ENCODE peak calls at places on chromosomes 12 and 14, in seven cellular contexts. A, R, D, I, Y, X and G are unnamed samples.

GRCh38 chr12:99935608-99936007 is 49.1 kb downstream of the ANKS1B start:
- DNase-seq in R (no peak), A (no peak), D (no peak), X (no peak), I (no peak), Y (no peak), G (no peak)

GRCh38 chr12:107990325-107990724 is 138.8 kb upstream of the WSCD2 start:
- DNase-seq in X (peak; percentile 66), R (no peak), A (peak; percentile 27), I (no peak), D (peak; percentile 21), Y (peak; percentile 68), G (peak; percentile 11)

GRCh38 chr14:100736269-100737180 is 9.8 kb downstream of the DLK1 start:
- DNase-seq in I (no peak), R (no peak), Y (no peak), D (no peak), X (no peak), A (no peak), G (no peak)

GRCh38 chr12:52258335-52258901 is 16.0 kb upstream of the KRT86 start:
- DNase-seq in I (no peak), R (no peak), A (no peak), Y (peak; percentile 21), D (no peak), X (peak; percentile 50), G (peak; percentile 25)

GRCh38 chr12:104006929-104007328 is 41.3 kb downstream of the TDG start:
- DNase-seq in D (no peak), I (no peak), X (no peak), R (no peak), Y (no peak), A (no peak), G (no peak)

GRCh38 chr14:64060199-64060545 is 207.4 kb downstream of the SYNE2 start:
- DNase-seq in X (no peak), A (no peak), R (no peak), D (no peak), I (no peak), Y (no peak), G (peak; percentile 11)

GRCh38 chr12:18217981-18218380 is 43.3 kb upstream of the PIK3C2G start:
- DNase-seq in A (no peak), X (no peak), R (no peak), Y (no peak), I (no peak), D (no peak), G (no peak)

GRCh38 chr12:94640134-94640928 is 10.0 kb downstream of the TMCC3 start:
- DNase-seq in A (no peak), D (no peak), X (no peak), I (no peak), Y (no peak), R (no peak), G (no peak)

GRCh38 chr12:68805592-68806120 is 2.3 kb upstream of the MDM2 start:
- DNase-seq in X (no peak), R (no peak), D (no peak), A (no peak), Y (no peak), I (no peak), G (no peak)
- H3K27ac ChIP-seq in X (no peak overlapping the region), R (no peak overlapping the region), D (no peak overlapping the region), A (no peak overlapping the region), Y (no peak overlapping the region), I (no peak overlapping the region), G (no peak overlapping the region)

GRCh38 chr14:91402278-91403068 is 15.1 kb downstream of the CCDC88C start:
- DNase-seq in Y (no peak), X (peak; percentile 58), I (no peak), D (peak; percentile 49), A (peak; percentile 61), R (no peak), G (peak; percentile 89)
- H3K4me3 ChIP-seq in Y (no peak overlapping the region), X (no peak overlapping the region), I (no peak overlapping the region), D (peak overlapping the region; percentile 40), A (no peak overlapping the region), R (no peak overlapping the region), G (no peak overlapping the region)

DNA sequence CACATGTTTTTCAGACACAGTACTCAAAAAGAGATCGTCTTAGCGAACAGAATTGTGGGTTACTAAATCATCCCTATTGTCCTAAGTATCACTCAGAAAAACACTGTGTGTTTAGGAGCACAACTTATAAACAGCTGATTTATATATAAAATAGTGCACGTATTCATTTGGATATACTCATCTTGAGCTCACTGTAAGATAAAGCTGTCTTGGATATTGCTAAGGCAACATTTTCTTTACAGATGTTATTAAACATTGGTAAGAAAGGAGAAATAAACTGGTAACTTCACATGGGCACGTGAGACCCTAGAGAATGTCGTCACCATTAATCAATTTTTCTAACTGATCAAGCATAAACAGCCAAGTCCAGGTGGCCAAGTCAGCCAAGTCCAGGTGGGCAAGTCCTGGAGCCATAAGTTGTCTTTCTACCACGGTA is 1.7 kb downstream of the PAWR start:
- DNase-seq in D (no peak), X (no peak), A (no peak), I (no peak), R (no peak), Y (no peak), G (no peak)
- H3K27ac ChIP-seq in D (no peak overlapping the region), X (peak overlapping the region; percentile 97), A (peak overlapping the region; percentile 86), I (peak overlapping the region; percentile 94), R (peak overlapping the region; percentile 91), Y (no peak overlapping the region), G (peak overlapping the region; percentile 86)

GRCh38 chr12:948238-948637 is 1.3 kb downstream of the RAD52 start:
- DNase-seq in Y (no peak), X (no peak), A (no peak), D (no peak), I (no peak), R (no peak), G (peak; percentile 81)
- H3K4me3 ChIP-seq in Y (peak overlapping the region; percentile 74), X (peak overlapping the region; percentile 61), A (no peak overlapping the region), D (peak overlapping the region; percentile 97), I (peak overlapping the region; percentile 66), R (peak overlapping the region; percentile 53), G (peak overlapping the region; percentile 90)

GRCh38 chr14:24300326-24300980 is 803 bp downstream of the NOP9 start:
- DNase-seq in X (no peak), D (no peak), R (no peak), A (no peak), Y (no peak), I (no peak), G (no peak)
- H3K27ac ChIP-seq in X (peak overlapping the region; percentile 88), D (peak overlapping the region; percentile 79), R (peak overlapping the region; percentile 97), A (no peak overlapping the region), Y (peak overlapping the region; percentile 67), I (peak overlapping the region; percentile 95), G (peak overlapping the region; percentile 79)

GRCh38 chr14:35319509-35319908 is 27.3 kb downstream of the PSMA6 start:
- DNase-seq in Y (no peak), D (no peak), X (no peak), R (no peak), I (no peak), A (no peak), G (no peak)

GRCh38 chr14:35326364-35326763 is 34.2 kb downstream of the PSMA6 start:
- DNase-seq in R (no peak), A (no peak), D (no peak), Y (no peak), X (no peak), I (no peak), G (no peak)

GRCh38 chr14:35317820-35318219 is 25.6 kb downstream of the PSMA6 start:
- DNase-seq in A (no peak), I (no peak), X (no peak), R (no peak), D (no peak), Y (no peak), G (no peak)

DNA sequence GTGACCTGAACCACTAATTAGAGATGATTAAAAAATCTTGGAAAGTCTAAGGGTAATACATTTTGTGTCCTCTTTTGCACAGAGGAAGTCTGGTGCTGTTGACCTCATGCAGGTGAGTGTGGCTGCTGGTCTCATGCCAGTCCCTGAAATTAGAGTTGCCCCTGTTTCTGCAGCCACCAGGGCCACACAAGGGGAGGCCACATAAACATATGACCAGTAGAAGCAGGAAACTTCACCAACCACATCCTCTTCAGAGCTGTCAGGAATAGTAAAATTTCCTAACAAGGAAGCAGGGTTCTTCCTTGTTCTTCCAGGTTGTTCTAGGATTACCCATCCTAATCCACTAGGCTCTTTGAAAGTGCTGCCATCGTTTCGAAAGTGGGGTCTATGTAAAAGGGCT is 28.3 kb downstream of the PSMA6 start:
- DNase-seq in D (no peak), I (no peak), Y (no peak), X (no peak), A (no peak), R (no peak), G (no peak)
- H3K4me3 ChIP-seq in D (no peak overlapping the region), I (no peak overlapping the region), Y (no peak overlapping the region), X (no peak overlapping the region), A (no peak overlapping the region), R (no peak overlapping the region), G (no peak overlapping the region)

DNA sequence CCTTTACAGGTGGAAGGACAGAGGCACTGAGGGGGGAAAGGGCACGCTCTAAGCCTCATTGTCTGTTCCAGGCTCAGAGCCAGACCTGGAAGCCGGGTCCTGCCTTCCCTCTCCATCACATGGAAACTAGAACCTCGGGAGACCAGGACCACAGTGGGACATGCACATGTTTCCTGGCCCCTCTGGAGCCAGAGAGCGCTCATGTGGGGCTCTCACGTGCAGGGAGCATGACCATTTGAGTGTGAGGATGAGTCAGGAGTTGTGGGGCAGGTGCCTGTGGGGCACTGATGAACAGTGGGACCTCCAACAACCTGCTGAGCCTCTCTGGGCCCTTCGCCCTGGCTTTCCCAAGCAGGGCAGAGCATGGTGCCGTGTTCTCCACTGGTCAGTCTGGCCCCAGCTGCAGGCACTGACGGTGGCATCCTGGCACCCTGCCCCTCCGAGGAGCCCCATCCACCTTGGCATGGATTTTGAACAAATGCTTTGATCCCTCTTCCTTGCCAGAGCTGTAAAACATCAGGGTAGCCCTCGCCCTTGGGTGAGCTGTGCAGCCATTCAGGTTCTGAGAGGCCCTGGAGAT is 100.2 kb downstream of the RIN3 start:
- DNase-seq in D (no peak), R (no peak), Y (no peak), X (no peak), I (no peak), A (no peak), G (no peak)
- H3K27ac ChIP-seq in D (no peak overlapping the region), R (no peak overlapping the region), Y (no peak overlapping the region), X (no peak overlapping the region), I (no peak overlapping the region), A (no peak overlapping the region), G (no peak overlapping the region)